ENCODE peak calls at places on chromosomes 1 and 21, in seven cellular contexts. Y, G, Q, V, L, R and S are unnamed samples.

GRCh38 chr1:216566809-216567208 is 143.6 kb upstream of the USH2A start:
- DNase-seq in Y (peak), G (no peak), Q (no peak), V (peak), L (no peak), R (peak), S (no peak)

GRCh38 chr1:224188286-224188685 is 5.2 kb downstream of the DEGS1 start:
- DNase-seq in Y (no peak), G (no peak), Q (no peak), V (no peak), L (no peak), R (no peak), S (no peak)

GRCh38 chr21:34192646-34193285 is 119.4 kb downstream of the MRPS6 start:
- DNase-seq in Y (no peak), G (no peak), Q (no peak), V (no peak), L (no peak), R (no peak), S (no peak)

GRCh38 chr1:244460195-244460594 is 878 bp upstream of the CATSPERE start:
- DNase-seq in Y (no peak), G (no peak), Q (no peak), V (peak), L (no peak), R (no peak), S (no peak)

GRCh38 chr1:235999259-235999925 is 65.5 kb downstream of the NID1 start:
- DNase-seq in Y (peak), G (peak), Q (peak), V (peak), L (peak), R (peak), S (no peak)

GRCh38 chr1:244941121-244941520 is 76.8 kb upstream of the HNRNPU start:
- DNase-seq in Y (no peak), G (no peak), Q (no peak), V (no peak), L (no peak), R (no peak), S (no peak)

GRCh38 chr1:243968413-243968812 is 82.7 kb upstream of the ZBTB18 start:
- DNase-seq in Y (no peak), G (no peak), Q (no peak), V (peak), L (no peak), R (no peak), S (no peak)

GRCh38 chr1:201806801-201807200 is 22.2 kb upstream of the IPO9 start:
- DNase-seq in Y (no peak), G (no peak), Q (no peak), V (no peak), L (no peak), R (no peak), S (no peak)

GRCh38 chr1:154324241-154324640 is 1.1 kb upstream of the ATP8B2 start:
- DNase-seq in Y (no peak), G (no peak), Q (no peak), V (no peak), L (no peak), R (no peak), S (no peak)
- H2AFZ ChIP-seq in Y (no peak), G (peak), Q (no peak), V (peak), L (no peak), R (no peak), S (peak)

DNA sequence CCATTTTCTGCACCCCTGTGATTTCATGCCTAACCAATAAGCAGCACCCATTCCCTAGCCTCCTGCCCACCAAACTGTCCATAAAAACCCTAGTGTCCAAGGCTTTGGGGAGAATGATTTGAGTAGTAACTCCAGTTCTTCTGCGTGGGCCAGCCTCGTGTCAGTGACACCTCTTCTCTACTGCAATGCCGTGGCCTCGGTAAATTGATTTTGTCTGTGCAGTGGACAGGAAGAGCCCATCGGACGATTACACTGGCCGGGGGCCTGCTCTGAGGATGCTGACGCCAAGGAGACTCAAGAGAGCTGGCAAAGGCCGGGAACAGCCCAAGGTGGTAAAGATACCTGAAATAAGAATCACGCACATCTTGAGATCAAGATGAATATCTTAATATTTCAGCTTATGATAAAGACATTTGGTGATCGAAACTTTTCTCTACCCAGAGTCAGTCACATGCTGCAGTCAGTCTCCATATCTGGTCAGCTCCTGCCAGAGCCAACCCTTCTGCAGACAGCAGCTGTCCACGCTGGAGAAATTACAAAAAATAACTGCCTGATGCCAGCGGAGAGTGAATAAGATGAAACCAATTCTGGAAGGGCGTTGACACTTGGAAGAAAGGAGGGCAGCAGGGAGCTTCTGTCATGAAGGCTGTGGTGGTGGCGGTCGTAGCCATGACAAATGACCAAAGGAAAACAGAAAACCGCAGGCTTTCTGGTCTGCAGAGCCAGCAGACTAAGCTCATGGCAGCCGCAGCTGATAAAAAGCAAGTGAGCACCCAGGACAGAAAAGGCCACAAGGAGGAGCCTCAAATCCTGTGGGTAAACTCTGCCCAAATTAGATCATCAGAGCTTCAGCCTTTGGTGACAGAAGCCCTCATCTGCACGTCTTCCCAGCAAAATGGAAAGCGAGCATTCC is 29.1 kb downstream of the RSPH1 start:
- DNase-seq in Y (no peak), G (peak), Q (peak), V (peak), L (no peak), R (peak), S (peak)
- TF ChIP-seq EZH2 in Y (no peak), G (no peak), Q (no peak), V (no peak), L (no peak), R (no peak), S (no peak)

GRCh38 chr1:194654956-194655355 is 1468.5 kb upstream of the B3GALT2 start:
- DNase-seq in Y (no peak), G (no peak), Q (no peak), V (no peak), L (no peak), R (no peak), S (no peak)
- H2AFZ ChIP-seq in Y (no peak), G (no peak), Q (no peak), V (no peak), L (no peak), R (no peak), S (no peak)

GRCh38 chr1:107965112-107965991 is at the start of gene VAV3:
- DNase-seq in Y (peak), G (no peak), Q (no peak), V (peak), L (peak), R (peak), S (peak)

GRCh38 chr1:107964397-107965111 is 426 bp downstream of the VAV3 start:
- DNase-seq in Y (peak), G (no peak), Q (no peak), V (peak), L (peak), R (peak), S (peak)

GRCh38 chr1:107966550-107966949 is 1.6 kb upstream of the VAV3 start:
- DNase-seq in Y (no peak), G (no peak), Q (no peak), V (no peak), L (no peak), R (no peak), S (no peak)

GRCh38 chr1:107963009-107963408 is 2.0 kb downstream of the VAV3 start:
- DNase-seq in Y (no peak), G (no peak), Q (no peak), V (no peak), L (no peak), R (no peak), S (no peak)

DNA sequence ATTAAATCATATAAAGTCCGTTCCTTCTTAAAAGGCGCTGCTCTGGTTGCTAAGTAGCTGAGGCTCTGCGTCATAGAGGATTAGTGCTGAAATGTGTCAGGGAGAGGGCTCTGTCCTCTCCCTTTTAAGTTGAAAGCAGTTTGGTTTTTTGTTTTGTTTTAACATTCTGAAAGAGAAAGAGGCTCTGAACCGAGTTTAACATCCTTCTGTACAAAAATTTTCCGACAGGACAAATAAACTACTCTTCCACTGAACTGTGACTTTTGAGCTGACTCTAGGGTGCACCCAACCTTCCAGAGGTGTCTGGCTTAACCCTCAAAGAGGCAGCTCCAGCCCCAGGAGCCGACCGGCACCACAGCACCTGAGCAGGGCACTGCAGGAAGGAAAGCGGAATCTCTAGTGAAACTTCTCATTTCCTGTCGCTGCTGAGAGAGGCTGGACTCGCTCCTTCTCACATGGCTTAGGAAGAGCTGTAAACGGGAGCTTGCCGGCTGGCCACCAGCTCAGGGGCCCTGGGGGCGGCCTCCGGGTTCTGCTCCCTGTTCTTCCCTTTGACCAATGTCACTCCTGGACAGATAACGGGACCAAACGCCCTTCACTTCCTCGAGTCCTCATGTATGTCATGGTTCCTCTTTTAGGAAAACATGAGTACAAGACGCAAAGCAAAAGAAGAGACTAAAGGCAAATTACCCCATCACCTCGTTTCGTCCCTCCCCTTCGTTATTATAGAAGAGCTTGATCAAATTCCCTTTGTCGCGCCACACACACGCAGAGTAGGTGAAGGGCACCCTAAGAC is 1.2 kb downstream of the VAV3 start:
- DNase-seq in Y (peak), G (no peak), Q (no peak), V (peak), L (peak), R (peak), S (peak)
- TF ChIP-seq EZH2 in Y (no peak), G (no peak), Q (no peak), V (peak), L (no peak), R (no peak), S (peak)

DNA sequence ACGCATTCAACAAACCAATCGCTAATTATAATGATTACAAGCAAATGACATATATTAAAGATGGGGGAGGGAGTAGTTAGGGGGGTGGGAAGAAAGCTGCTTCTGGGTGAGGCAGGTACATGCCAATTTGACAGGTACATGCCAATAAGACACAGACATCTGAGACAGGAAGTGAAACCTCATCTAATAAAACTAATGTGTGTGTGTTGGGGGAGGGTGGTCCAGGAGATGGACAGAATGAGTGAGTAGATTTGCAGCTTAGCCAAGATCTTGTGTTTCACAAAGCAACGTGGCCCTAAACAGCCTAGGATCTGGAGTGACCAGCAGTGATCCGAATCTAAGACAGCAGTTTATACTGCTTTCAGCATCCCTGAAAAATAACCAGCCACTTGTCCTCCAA is 10.8 kb downstream of the CFAP45 start:
- DNase-seq in Y (no peak), G (no peak), Q (no peak), V (no peak), L (no peak), R (no peak), S (no peak)
- H2AFZ ChIP-seq in Y (peak), G (no peak), Q (no peak), V (peak), L (no peak), R (no peak), S (no peak)

GRCh38 chr1:24112381-24113169 is 640 bp upstream of the MYOM3 start:
- DNase-seq in Y (peak), G (peak), Q (peak), V (peak), L (peak), R (peak), S (peak)
- TF ChIP-seq EZH2 in Y (no peak), G (no peak), Q (no peak), V (no peak), L (no peak), R (no peak), S (no peak)